ENCODE peak calls at places on chromosomes 16 and 17, in eight cellular contexts. O is sigmoid colon, Z is tibial nerve, H is transverse colon, N is upper lobe of left lung, M is spleen, W is uterus, L is Peyer's patch. C is an unnamed sample. For H3K27me3, the result is how much of the 10 kb centered on the place peaks cover.

GRCh38 chr17:488993-489757 is 136.6 kb upstream of the RPH3AL start:
- DNase-seq in Z (no peak), O (no peak), W (no peak), N (no peak), M (no peak), H (no peak), L (no peak), C (no peak)

GRCh38 chr17:45114117-45114932 is 18.0 kb downstream of the PLCD3 start:
- DNase-seq in H (no peak), W (no peak), O (no peak), N (no peak), M (no peak), Z (no peak), L (no peak), C (no peak)

GRCh38 chr16:70759666-70760065 is 41.3 kb downstream of the VAC14 start:
- DNase-seq in W (no peak), N (no peak), L (no peak), M (no peak), H (no peak), Z (no peak), O (no peak), C (no peak)

GRCh38 chr16:87700406-87701065 is 65.2 kb downstream of the KLHDC4 start:
- DNase-seq in W (no peak), M (no peak), L (peak), Z (no peak), N (no peak), O (no peak), H (no peak), C (no peak)

GRCh38 chr17:45580914-45581313 is 90.4 kb upstream of the PLEKHM1 start:
- DNase-seq in N (no peak), W (no peak), O (no peak), M (no peak), L (no peak), Z (no peak), H (no peak), C (no peak)

GRCh38 chr16:52953215-52953614 is 99.5 kb downstream of the CHD9NB start:
- DNase-seq in O (no peak), L (no peak), N (no peak), W (no peak), H (peak), Z (no peak), M (no peak), C (no peak)

GRCh38 chr16:29290631-29291247 is 115.8 kb downstream of the NPIPB11 start:
- DNase-seq in O (peak), L (peak), H (peak), Z (peak), N (peak), M (peak), W (peak), C (no peak)

GRCh38 chr16:83676056-83676455 is 131.7 kb upstream of the HSBP1 start:
- DNase-seq in M (no peak), H (no peak), W (no peak), N (no peak), O (no peak), Z (no peak), L (no peak), C (no peak)

GRCh38 chr16:65908568-65908967 is 457.9 kb upstream of the CDH5 start:
- DNase-seq in W (no peak), N (peak), O (no peak), M (no peak), H (no peak), L (no peak), Z (no peak), C (no peak)

GRCh38 chr16:68286153-68287074 is 22.1 kb downstream of the SLC7A6 start:
- DNase-seq in Z (no peak), L (peak), W (no peak), O (no peak), M (no peak), H (no peak), N (no peak), C (no peak)

GRCh38 chr17:12959441-12959840 is 58.4 kb downstream of the ELAC2 start:
- DNase-seq in Z (no peak), O (no peak), W (no peak), L (no peak), H (no peak), N (no peak), M (no peak), C (no peak)

GRCh38 chr17:50129303-50129945 is 536 bp downstream of the SAMD14 start:
- DNase-seq in Z (no peak), M (no peak), L (no peak), H (no peak), N (peak), O (no peak), W (no peak), C (no peak)

GRCh38 chr17:30326816-30327215 is 7.0 kb downstream of the TMIGD1 start:
- DNase-seq in W (no peak), N (no peak), O (no peak), M (no peak), H (no peak), L (no peak), Z (no peak), C (no peak)

GRCh38 chr17:18025596-18026407 is 13.2 kb downstream of the ATPAF2 start:
- DNase-seq in L (no peak), H (no peak), Z (no peak), W (no peak), N (no peak), M (no peak), O (peak), C (no peak)

GRCh38 chr17:57305329-57305728 is 49.0 kb downstream of the MSI2 start:
- DNase-seq in H (no peak), W (no peak), M (no peak), N (no peak), L (no peak), O (no peak), Z (no peak), C (no peak)

GRCh38 chr16:48047755-48048154 is 108.0 kb downstream of the ABCC12 start:
- DNase-seq in N (no peak), O (no peak), H (no peak), M (no peak), Z (no peak), L (no peak), W (no peak), C (no peak)

GRCh38 chr16:68396481-68396880 is 51.8 kb downstream of the SMPD3 start:
- DNase-seq in N (no peak), M (peak), O (no peak), L (peak), W (no peak), H (peak), Z (no peak), C (no peak)

GRCh38 chr17:17971431-17972125 is 622 bp downstream of the TOM1L2 start:
- DNase-seq in O (peak), N (peak), L (no peak), M (peak), H (peak), W (peak), Z (no peak), C (no peak)

GRCh38 chr17:66525338-66525737 is 222.9 kb downstream of the PRKCA start:
- DNase-seq in Z (no peak), N (no peak), O (no peak), L (no peak), H (no peak), M (no peak), W (no peak), C (no peak)

GRCh38 chr17:18877104-18877503 is 19.2 kb downstream of the PRPSAP2 start:
- DNase-seq in O (no peak), N (no peak), Z (no peak), W (no peak), H (no peak), M (no peak), L (no peak), C (no peak)

GRCh38 chr17:45070809-45071208 is 9.7 kb downstream of the NMT1 start:
- DNase-seq in L (no peak), Z (no peak), M (no peak), H (no peak), O (no peak), N (no peak), W (no peak), C (no peak)

GRCh38 chr16:2471016-2471652 is at the start of gene NTN3:
- DNase-seq in N (peak), W (no peak), H (no peak), M (no peak), L (no peak), Z (no peak), O (no peak), C (no peak)

GRCh38 chr17:38476549-38476948 is 48.3 kb downstream of the ARHGAP23 start:
- DNase-seq in H (no peak), Z (no peak), W (no peak), M (no peak), L (no peak), O (no peak), N (no peak), C (no peak)

GRCh38 chr17:78343099-78343432 is 16.8 kb downstream of the SOCS3 start:
- DNase-seq in O (peak), N (no peak), M (peak), H (peak), L (peak), Z (no peak), W (peak), C (no peak)

GRCh38 chr17:51351890-51352289 is 91.5 kb downstream of the UTP18 start:
- DNase-seq in O (no peak), W (no peak), H (no peak), Z (no peak), L (no peak), N (no peak), M (no peak), C (no peak)

GRCh38 chr17:76273435-76273921 is 8.3 kb downstream of the UBALD2 start:
- DNase-seq in L (no peak), W (no peak), Z (no peak), N (peak), O (no peak), M (peak), H (no peak), C (no peak)

GRCh38 chr17:76270770-76271668 is 5.9 kb downstream of the UBALD2 start:
- DNase-seq in O (no peak), M (peak), H (no peak), Z (no peak), N (no peak), W (no peak), L (peak), C (no peak)

GRCh38 chr17:76270127-76270592 is 5.0 kb downstream of the UBALD2 start:
- DNase-seq in H (no peak), L (peak), O (no peak), W (no peak), N (peak), Z (no peak), M (peak), C (no peak)

GRCh38 chr17:76272541-76273434 is 7.6 kb downstream of the UBALD2 start:
- DNase-seq in H (no peak), L (peak), Z (no peak), W (no peak), O (no peak), N (peak), M (peak), C (no peak)

DNA sequence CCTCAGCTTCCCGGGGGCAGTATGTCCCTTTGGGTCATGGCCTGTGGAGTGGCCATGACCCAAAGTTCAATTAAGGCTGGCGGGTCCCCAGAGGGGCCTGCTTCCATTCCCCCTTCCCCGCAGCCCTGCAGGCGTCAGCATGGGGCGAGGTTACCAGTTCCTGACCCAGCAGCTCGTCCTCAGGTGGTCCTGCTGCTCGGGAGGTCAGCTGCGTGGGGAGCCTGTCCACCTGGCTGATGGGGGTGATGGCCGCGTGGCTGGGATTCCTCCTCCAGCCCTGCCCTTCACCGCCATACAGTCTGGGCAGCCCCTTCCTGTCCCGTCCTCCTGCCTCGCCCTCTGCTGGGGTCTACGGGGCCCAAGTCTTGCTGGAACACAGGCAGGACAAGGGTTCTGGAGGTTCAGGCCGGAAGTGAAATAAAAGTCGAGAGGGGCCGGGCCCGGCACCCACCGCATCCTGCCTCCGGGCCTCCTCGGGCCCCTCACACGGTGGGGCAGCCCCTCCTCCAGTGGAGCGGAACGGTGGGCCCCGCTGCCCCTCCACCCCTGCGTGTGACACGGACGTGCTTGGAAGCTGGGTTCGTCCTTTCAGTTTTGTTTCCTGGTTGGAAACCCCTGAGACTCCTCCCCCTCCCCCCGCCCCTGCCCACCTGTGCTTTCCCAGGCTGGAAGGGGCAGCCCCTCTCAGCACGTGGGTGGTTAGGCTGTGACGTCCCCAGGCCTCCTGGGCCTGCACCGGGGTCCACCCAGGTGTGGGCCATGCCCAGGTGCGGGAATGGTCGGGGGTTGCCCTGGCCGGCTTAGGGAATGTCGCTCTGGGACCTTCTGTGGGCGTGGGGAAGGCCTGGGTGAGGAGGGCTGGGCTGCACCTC is 6.8 kb downstream of the UBALD2 start:
- DNase-seq in N (peak), L (peak), M (peak), H (peak), O (no peak), Z (no peak), W (no peak), C (no peak)
- TF ChIP-seq POLR2A in N (peak), L (no peak), M (no peak), H (peak), O (no peak), Z (no peak), W (no peak), C (no peak)

GRCh38 chr16:1075546-1075945 is 3.0 kb downstream of the SSTR5 start:
- DNase-seq in L (no peak), W (no peak), H (no peak), M (no peak), N (peak), O (no peak), Z (no peak), C (no peak)
- H3K27me3 ChIP-seq in L (under half), W (under half), H (half or more), M (half or more), N (under half), O (half or more), Z (half or more), C (under half)

GRCh38 chr16:79403534-79403933 is 197.0 kb downstream of the MAF start:
- DNase-seq in H (no peak), N (no peak), W (no peak), L (no peak), O (no peak), M (no peak), Z (no peak), C (no peak)
- TF ChIP-seq CTCF in H (no peak), N (no peak), W (no peak), L (no peak), O (no peak), M (no peak), Z (no peak), C (no peak)

GRCh38 chr16:4350787-4351659 is at the start of gene PAM16:
- DNase-seq in L (peak), O (peak), M (peak), H (peak), N (peak), W (peak), Z (peak), C (no peak)
- TF ChIP-seq POLR2A in L (peak), O (no peak), M (no peak), H (peak), N (peak), W (peak), Z (peak), C (peak)

GRCh38 chr17:21387616-21388015 is 11.5 kb downstream of the KCNJ12 start:
- DNase-seq in O (no peak), W (no peak), L (no peak), M (no peak), H (no peak), N (no peak), Z (no peak), C (no peak)
- H3K27me3 ChIP-seq in O (under half), W (under half), L (under half), M (under half), H (under half), N (under half), Z (under half), C (under half)

GRCh38 chr16:26645629-26646028 is 421.1 kb upstream of the C16orf82 start:
- DNase-seq in O (no peak), W (no peak), L (no peak), M (no peak), N (peak), Z (no peak), H (no peak), C (peak)
- TF ChIP-seq CTCF in O (no peak), W (no peak), L (peak), M (peak), N (no peak), Z (no peak), H (no peak), C (no peak)

GRCh38 chr17:80633994-80634566 is 89.4 kb downstream of the RPTOR start:
- DNase-seq in M (no peak), H (no peak), N (no peak), W (no peak), Z (no peak), O (no peak), L (no peak), C (no peak)
- TF ChIP-seq POLR2A in M (no peak), H (no peak), N (no peak), W (no peak), Z (no peak), O (no peak), L (no peak), C (no peak)

GRCh38 chr17:29002811-29003210 is 3.0 kb downstream of the SEZ6 start:
- DNase-seq in O (no peak), H (no peak), W (no peak), M (no peak), N (no peak), L (no peak), Z (no peak), C (no peak)
- H3K27me3 ChIP-seq in O (under half), H (half or more), W (under half), M (half or more), N (under half), L (under half), Z (half or more), C (under half)